ENCODE peak calls at places on chromosomes 13 and 19, in four cellular contexts. P, G, O and I are unnamed samples.

GRCh38 chr13:48178126-48178525 is 54.9 kb upstream of the ITM2B start:
- DNase-seq in P (no peak), G (no peak), O (no peak), I (no peak)

GRCh38 chr19:58439576-58440554 is at the start of gene ZNF132:
- DNase-seq in P (no peak), G (peak), O (peak), I (no peak)

GRCh38 chr13:46817838-46818476 is 21.0 kb upstream of the ESD start:
- DNase-seq in P (no peak), G (no peak), O (no peak), I (no peak)

GRCh38 chr19:6279620-6279930 is 200 bp downstream of the MLLT1 start:
- DNase-seq in P (no peak), G (no peak), O (no peak), I (no peak)

GRCh38 chr19:51407631-51408131 is 9.8 kb downstream of the SIGLEC10 start:
- DNase-seq in P (peak), G (no peak), O (no peak), I (peak)

GRCh38 chr13:113427562-113428468 is 25.5 kb downstream of the ADPRHL1 start:
- DNase-seq in P (no peak), G (no peak), O (no peak), I (no peak)

GRCh38 chr19:8367327-8368001 is 3.5 kb downstream of the ANGPTL4 start:
- DNase-seq in P (peak), G (no peak), O (peak), I (no peak)

GRCh38 chr19:27718262-27718661 is 1494.7 kb downstream of the UQCRFS1 start:
- DNase-seq in P (no peak), G (no peak), O (no peak), I (no peak)

GRCh38 chr13:79779761-79780160 is 298.8 kb downstream of the NDFIP2 start:
- DNase-seq in P (no peak), G (no peak), O (no peak), I (peak)

GRCh38 chr13:107867701-107868661 is 347.4 kb downstream of the LIG4 start:
- DNase-seq in P (peak), G (no peak), O (no peak), I (no peak)

GRCh38 chr13:99979453-99980200 is 2.0 kb upstream of the ZIC2 start:
- DNase-seq in P (peak), G (no peak), O (no peak), I (no peak)

GRCh38 chr19:10305139-10305806 is 4.3 kb downstream of the ZGLP1 start:
- DNase-seq in P (no peak), G (no peak), O (no peak), I (no peak)

GRCh38 chr19:17721821-17722220 is 2.5 kb downstream of the MAP1S start:
- DNase-seq in P (no peak), G (no peak), O (no peak), I (no peak)

GRCh38 chr13:99228737-99229691 is 28.4 kb downstream of the UBAC2 start:
- DNase-seq in P (no peak), G (peak), O (no peak), I (peak)

GRCh38 chr13:33683376-33683775 is 134.6 kb upstream of the RFC3 start:
- DNase-seq in P (no peak), G (no peak), O (no peak), I (no peak)

GRCh38 chr13:44350775-44351504 is 22.7 kb upstream of the SERP2 start:
- DNase-seq in P (no peak), G (no peak), O (no peak), I (no peak)

GRCh38 chr13:112760440-112760839 is 70.6 kb downstream of the ATP11A start:
- DNase-seq in P (no peak), G (no peak), O (no peak), I (no peak)

GRCh38 chr19:40407714-40408600 is 5.2 kb downstream of the PRX start:
- DNase-seq in P (peak), G (no peak), O (no peak), I (no peak)

GRCh38 chr13:112510002-112510780 is 77.8 kb downstream of the TUBGCP3 start:
- DNase-seq in P (peak), G (no peak), O (peak), I (peak)

GRCh38 chr19:7772752-7773291 is 9.8 kb downstream of the CLEC4M start:
- DNase-seq in P (no peak), G (peak), O (no peak), I (no peak)

GRCh38 chr13:108561152-108561551 is 68.3 kb upstream of the MYO16 start:
- DNase-seq in P (no peak), G (no peak), O (no peak), I (no peak)

GRCh38 chr13:53782400-53783030 is 753.9 kb downstream of the OLFM4 start:
- DNase-seq in P (peak), G (peak), O (no peak), I (peak)

GRCh38 chr13:78609464-78610205 is 6.3 kb upstream of the POU4F1 start:
- DNase-seq in P (no peak), G (no peak), O (no peak), I (no peak)

GRCh38 chr13:76307157-76307556 is 579.0 kb downstream of the KCTD12 start:
- DNase-seq in P (no peak), G (no peak), O (no peak), I (no peak)

GRCh38 chr19:46732966-46733692 is 12.7 kb upstream of the FKRP start:
- DNase-seq in P (no peak), G (no peak), O (no peak), I (no peak)

GRCh38 chr19:57830071-57830602 is at the start of gene ZNF587B:
- DNase-seq in P (peak), G (no peak), O (peak), I (peak)

GRCh38 chr13:41352935-41353801 is 42.1 kb downstream of the NAA16 start:
- DNase-seq in P (peak), G (peak), O (no peak), I (peak)

GRCh38 chr19:56601375-56601774 is 6.3 kb downstream of the ZNF71 start:
- DNase-seq in P (no peak), G (no peak), O (no peak), I (no peak)

GRCh38 chr19:14005381-14006084 is 587 bp downstream of the RFX1 start:
- DNase-seq in P (peak), G (peak), O (peak), I (peak)

GRCh38 chr13:40665754-40666057 is 735 bp downstream of the FOXO1 start:
- DNase-seq in P (peak), G (no peak), O (no peak), I (no peak)

GRCh38 chr19:2813235-2814160 is 6.2 kb upstream of the ZNF554 start:
- DNase-seq in P (no peak), G (no peak), O (no peak), I (no peak)

GRCh38 chr19:39446365-39447084 is 1.1 kb downstream of the SUPT5H start:
- DNase-seq in P (no peak), G (no peak), O (no peak), I (no peak)

GRCh38 chr19:48624067-48624594 is 4.8 kb downstream of the SPHK2 start:
- DNase-seq in P (peak), G (peak), O (peak), I (peak)

GRCh38 chr13:59269476-59269875 is 894.3 kb downstream of the DIAPH3 start:
- DNase-seq in P (no peak), G (no peak), O (no peak), I (no peak)

GRCh38 chr19:5036733-5037681 is 68.1 kb downstream of the KDM4B start:
- DNase-seq in P (no peak), G (no peak), O (no peak), I (no peak)

GRCh38 chr13:32261567-32261966 is 53.6 kb downstream of the ZAR1L start:
- DNase-seq in P (peak), G (no peak), O (no peak), I (no peak)

GRCh38 chr13:90760639-90761038 is 586.8 kb upstream of the MIR17HG start:
- DNase-seq in P (no peak), G (no peak), O (no peak), I (no peak)

GRCh38 chr19:23286477-23286876 is 36.3 kb upstream of the ZNF724 start:
- DNase-seq in P (no peak), G (no peak), O (no peak), I (no peak)

DNA sequence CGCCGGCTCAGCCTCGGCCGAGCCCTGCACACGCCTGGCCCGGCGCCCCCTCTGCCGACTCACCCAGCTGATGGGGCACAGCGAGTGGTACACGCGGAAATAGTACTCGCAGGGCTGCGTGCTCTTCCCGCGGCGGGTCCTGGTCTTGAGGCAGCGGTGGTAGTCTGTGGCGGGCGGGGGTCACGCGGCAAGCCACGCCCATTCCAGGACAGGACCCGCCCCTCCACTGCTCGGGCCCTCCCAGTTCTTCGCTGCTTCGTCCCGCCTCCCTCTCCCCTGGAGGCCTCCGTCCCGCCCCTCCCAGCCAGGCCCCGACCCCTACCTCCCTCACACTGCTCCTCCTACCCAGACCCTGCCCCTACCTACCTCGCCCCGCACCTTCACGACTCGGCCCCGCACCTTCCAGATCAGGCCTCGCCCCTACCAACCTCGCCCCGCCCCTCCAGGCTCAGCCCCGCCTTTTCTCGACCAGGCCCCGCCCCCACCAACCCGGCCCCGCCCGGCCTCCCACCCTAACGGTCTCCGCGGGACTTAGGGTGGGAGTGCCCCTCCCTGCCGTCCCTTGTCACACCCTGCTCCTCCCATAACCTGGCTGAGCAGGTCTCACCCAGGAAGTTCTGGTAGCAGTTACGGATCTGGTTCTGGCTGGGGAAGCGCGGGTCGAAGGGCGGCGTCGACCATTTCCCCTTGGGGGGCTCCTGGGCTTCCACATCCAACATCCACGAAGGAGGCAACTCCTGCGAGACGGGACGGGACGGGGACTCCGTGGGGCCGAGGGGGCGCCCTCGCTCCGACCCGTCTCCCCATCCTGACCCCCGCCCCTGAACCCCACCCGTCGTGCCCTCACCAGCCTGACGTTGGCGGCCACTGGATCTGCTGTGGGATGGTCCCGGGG is 469 bp downstream of the COX6B2 start:
- DNase-seq in P (peak), G (no peak), O (no peak), I (no peak)
- TF ChIP-seq EZH2 in P (no peak), G (no peak), O (no peak), I (no peak)

GRCh38 chr19:30228113-30228725 is 144.0 kb upstream of the ZNF536 start:
- DNase-seq in P (no peak), G (no peak), O (no peak), I (no peak)
- TF ChIP-seq GABPA in P (no peak), G (no peak), O (no peak), I (no peak)

DNA sequence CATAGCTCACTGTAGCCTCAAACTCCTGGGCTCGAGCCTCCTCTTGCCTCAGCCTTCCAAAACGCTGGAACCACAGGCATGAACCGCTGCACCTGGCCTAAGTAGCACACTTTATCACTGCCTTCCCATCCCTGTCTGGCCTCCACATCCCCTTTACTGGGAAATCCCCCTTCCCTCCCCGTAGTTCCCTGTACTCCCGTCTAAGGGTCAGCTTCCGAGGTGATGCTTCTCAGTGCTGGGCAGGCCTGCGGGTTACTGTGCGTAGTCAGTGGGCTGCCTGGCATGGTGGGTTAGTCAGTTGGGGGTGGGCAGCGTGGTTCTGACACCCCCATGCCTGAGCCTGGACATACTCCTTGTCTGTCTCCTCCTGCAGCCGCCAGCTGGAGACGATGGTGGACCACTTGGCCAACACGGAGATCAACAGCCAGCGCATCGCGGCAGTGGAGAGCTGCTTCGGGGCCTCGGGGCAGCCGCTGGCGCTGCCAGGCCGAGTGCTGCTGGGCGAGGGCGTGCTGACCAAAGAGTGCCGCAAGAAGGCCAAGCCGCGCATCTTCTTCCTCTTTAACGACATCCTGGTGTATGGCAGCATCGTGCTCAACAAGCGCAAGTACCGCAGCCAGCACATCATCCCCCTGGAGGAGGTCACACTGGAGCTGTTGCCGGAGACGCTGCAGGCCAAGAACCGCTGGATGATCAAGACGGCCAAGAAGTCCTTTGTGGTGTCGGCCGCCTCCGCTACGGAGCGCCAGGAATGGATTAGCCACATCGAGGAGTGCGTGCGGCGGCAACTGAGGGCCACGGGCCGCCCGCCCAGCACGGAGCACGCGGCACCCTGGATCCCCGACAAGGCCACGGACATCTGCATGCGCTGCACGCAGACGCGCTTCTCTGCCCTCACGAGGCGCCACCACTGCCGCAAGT is 8.4 kb downstream of the PLEKHF1 start:
- DNase-seq in P (no peak), G (no peak), O (no peak), I (no peak)
- TF ChIP-seq EZH2 in P (no peak), G (no peak), O (no peak), I (no peak)

GRCh38 chr13:28479005-28479404 is 15.9 kb downstream of the FLT1 start:
- DNase-seq in P (no peak), G (no peak), O (no peak), I (no peak)
- TF ChIP-seq GABPA in P (no peak), G (no peak), O (no peak), I (no peak)